ENCODE peak calls at places on chromosomes 2 and 18, in six cellular contexts. S, W, Z, J, N and I are unnamed samples.

GRCh38 chr2:66185497-66186034 is 249.4 kb upstream of the MEIS1 start:
- DNase-seq in J (no peak), N (no peak), Z (no peak), S (no peak), W (no peak), I (no peak)

GRCh38 chr18:8694891-8695290 is 10.5 kb upstream of the MTCL1 start:
- DNase-seq in Z (no peak), N (no peak), S (no peak), J (no peak), W (no peak), I (no peak)

GRCh38 chr2:174846218-174846617 is 81.9 kb upstream of the CHRNA1 start:
- DNase-seq in W (peak; percentile 5), S (no peak), Z (no peak), J (no peak), N (no peak), I (no peak)

GRCh38 chr2:69915050-69915945 is at the start of gene MXD1:
- DNase-seq in W (peak; percentile 19), J (peak; percentile 53), N (no peak), S (no peak), Z (no peak), I (no peak)

GRCh38 chr2:233817305-233817980 is 36.9 kb downstream of the HJURP start:
- DNase-seq in W (no peak), J (no peak), S (no peak), Z (peak; percentile 20), N (no peak), I (no peak)

GRCh38 chr2:237072067-237072931 is 13.4 kb upstream of the COPS8 start:
- DNase-seq in Z (peak; percentile 61), J (peak; percentile 82), N (peak; percentile 99), W (peak; percentile 69), S (peak; percentile 79), I (peak; percentile 70)

GRCh38 chr2:113887393-113887792 is 2.5 kb upstream of the ACTR3 start:
- DNase-seq in N (no peak), J (no peak), Z (no peak), S (no peak), W (no peak), I (no peak)

GRCh38 chr2:218396688-218397501 is 2.8 kb upstream of the CTDSP1 start:
- DNase-seq in W (peak; percentile 79), S (peak; percentile 38), Z (peak; percentile 67), J (peak; percentile 42), N (peak; percentile 76), I (peak; percentile 69)

GRCh38 chr2:26988165-26988879 is 17.9 kb downstream of the MAPRE3 start:
- DNase-seq in S (no peak), W (peak; percentile 88), N (no peak), J (no peak), Z (peak; percentile 86), I (no peak)

GRCh38 chr2:120388222-120389035 is 42.5 kb downstream of the INHBB start:
- DNase-seq in Z (no peak), N (no peak), S (no peak), J (no peak), W (no peak), I (no peak)

GRCh38 chr2:33477473-33478468 is 1.3 kb downstream of the RASGRP3 start:
- DNase-seq in S (no peak), Z (no peak), N (no peak), W (peak; percentile 61), J (peak; percentile 45), I (peak; percentile 55)

GRCh38 chr2:165440367-165440766 is 29.1 kb upstream of the CSRNP3 start:
- DNase-seq in S (peak; percentile 21), Z (peak; percentile 4), J (peak; percentile 62), W (peak; percentile 59), N (no peak), I (peak; percentile 51)

GRCh38 chr18:77106331-77106730 is 26.3 kb downstream of the MBP start:
- DNase-seq in Z (no peak), J (no peak), W (no peak), N (no peak), S (no peak), I (no peak)

GRCh38 chr18:78495550-78495949 is 484.1 kb upstream of the SALL3 start:
- DNase-seq in W (no peak), S (no peak), Z (no peak), J (no peak), N (no peak), I (no peak)

GRCh38 chr18:24499814-24500601 is 39.6 kb downstream of the HRH4 start:
- DNase-seq in J (peak; percentile 78), S (no peak), Z (peak; percentile 50), W (no peak), N (no peak), I (no peak)

GRCh38 chr2:158650646-158651357 is 144.3 kb upstream of the DAPL1 start:
- DNase-seq in Z (no peak), N (no peak), S (no peak), W (no peak), J (no peak), I (peak; percentile 11)

GRCh38 chr2:175080479-175080878 is 75.3 kb upstream of the CHN1 start:
- DNase-seq in S (no peak), Z (no peak), J (peak; percentile 73), W (no peak), N (no peak), I (no peak)

GRCh38 chr2:8627692-8628085 is 54.2 kb upstream of the ID2 start:
- DNase-seq in S (no peak), N (no peak), W (no peak), J (no peak), Z (no peak), I (no peak)

GRCh38 chr18:79779021-79779699 is 18.6 kb upstream of the KCNG2 start:
- DNase-seq in W (no peak), N (peak; percentile 24), J (no peak), S (no peak), Z (no peak), I (no peak)

GRCh38 chr2:226490172-226490571 is 309.4 kb downstream of the IRS1 start:
- DNase-seq in S (no peak), Z (peak; percentile 59), J (no peak), W (peak; percentile 63), N (no peak), I (no peak)

GRCh38 chr2:241316825-241317224 is 1.1 kb downstream of the SEPTIN2 start:
- DNase-seq in Z (no peak), J (no peak), W (no peak), S (no peak), N (no peak), I (no peak)

GRCh38 chr18:22006458-22006857 is 162.9 kb upstream of the GATA6 start:
- DNase-seq in Z (no peak), N (no peak), J (no peak), W (no peak), S (no peak), I (no peak)

GRCh38 chr2:177983183-177983788 is 89.3 kb downstream of the PDE11A start:
- DNase-seq in J (peak; percentile 69), W (peak; percentile 74), N (no peak), Z (peak; percentile 71), S (peak; percentile 35), I (peak; percentile 69)

GRCh38 chr2:227365833-227366232 is 13.3 kb downstream of the TM4SF20 start:
- DNase-seq in Z (peak; percentile 28), S (no peak), J (no peak), W (no peak), N (no peak), I (no peak)

GRCh38 chr2:235563056-235563777 is 69.4 kb downstream of the AGAP1 start:
- DNase-seq in J (no peak), Z (no peak), N (no peak), S (no peak), W (peak; percentile 11), I (no peak)
- H3K4me3 ChIP-seq in J (no peak overlapping the region), Z (no peak overlapping the region), N (no peak overlapping the region), S (no peak overlapping the region), W (no peak overlapping the region), I (no peak overlapping the region)

DNA sequence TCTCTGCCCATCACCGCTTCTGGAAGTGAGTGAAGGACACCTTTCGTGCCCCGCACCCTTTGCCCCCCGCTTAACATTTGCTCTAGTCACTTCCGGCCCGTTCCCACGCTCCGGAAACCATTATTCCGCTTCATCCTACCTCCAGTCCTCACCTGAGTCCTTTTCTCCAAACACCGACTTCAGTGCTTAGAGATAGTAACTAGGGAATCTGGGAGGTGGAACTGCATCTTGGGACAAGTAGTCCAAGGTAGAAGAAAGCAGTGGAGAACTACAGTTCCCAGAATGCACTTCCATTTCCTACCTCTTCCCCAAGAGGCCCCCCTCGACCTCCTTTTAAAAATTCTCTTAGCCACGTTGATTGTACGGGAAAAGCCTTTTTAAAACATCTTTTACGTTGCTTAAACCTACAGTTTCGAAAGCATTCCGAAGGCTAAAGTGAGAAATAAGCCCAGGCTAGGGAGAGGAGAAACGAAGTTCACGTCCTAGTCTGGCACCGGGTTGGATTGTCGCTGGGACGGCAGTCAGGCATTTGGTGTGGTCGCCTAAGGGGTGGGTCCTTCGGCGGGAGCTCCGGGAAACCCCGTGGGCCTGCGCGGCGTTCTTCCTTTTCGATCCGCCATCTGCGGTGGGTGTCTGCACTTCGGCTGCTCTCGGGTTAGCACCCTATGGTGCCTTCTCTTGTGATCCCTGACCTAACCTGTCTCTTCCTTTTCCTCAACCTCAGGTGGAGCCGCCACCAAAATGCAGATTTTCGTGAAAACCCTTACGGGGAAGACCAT is at the start of the genes CLHC1 and RPS27A:
- DNase-seq in J (peak; percentile 97), Z (peak; percentile 97), S (peak; percentile 92), N (peak; percentile 96), W (peak; percentile 98), I (peak; percentile 100)
- H2BK5ac ChIP-seq in J (peak within 1 kb of the TSS; percentile 93), Z (peak within 1 kb of the TSS; percentile 98), S (no peak within 1 kb of the TSS), N (peak within 1 kb of the TSS; percentile 89), W (peak within 1 kb of the TSS; percentile 81), I (peak within 1 kb of the TSS; percentile 91)

DNA sequence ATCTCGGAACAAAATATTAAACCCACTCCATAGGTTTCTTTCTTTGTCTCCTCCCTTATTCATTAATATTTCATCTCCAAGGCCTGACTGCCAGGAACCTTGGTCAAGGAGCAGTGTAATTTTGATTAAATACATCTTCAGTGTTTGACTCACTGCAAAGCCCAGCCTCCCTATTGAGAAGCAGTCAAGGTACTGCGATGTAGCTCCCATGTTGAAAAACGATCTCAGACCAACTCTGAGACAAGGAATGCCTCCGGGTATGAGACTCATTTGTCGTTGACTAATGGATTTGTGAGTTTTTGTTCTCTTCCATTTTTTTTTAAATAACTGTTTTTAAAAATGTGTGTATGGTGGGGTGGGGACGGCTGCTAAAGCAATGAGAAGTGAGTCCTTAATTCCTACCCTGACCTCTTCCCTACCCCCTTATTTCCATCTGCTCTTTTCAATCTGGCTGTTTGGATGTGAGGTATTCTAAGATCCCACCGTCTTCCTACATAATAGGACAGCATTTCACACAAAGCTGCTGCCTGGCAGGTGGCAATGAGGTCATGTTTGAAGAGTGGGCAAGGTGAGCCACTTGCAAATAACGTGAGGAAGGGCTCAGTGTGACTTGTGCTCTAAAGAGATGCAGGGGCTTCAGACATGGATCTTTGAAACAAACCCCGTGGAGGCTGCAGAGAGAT is 361.7 kb downstream of the SOX11 start:
- DNase-seq in S (no peak), N (no peak), Z (no peak), J (no peak), W (no peak), I (peak; percentile 81)
- H3K79me1 ChIP-seq in S (no peaks in the 10 kb centered on the region), N (no peaks in the 10 kb centered on the region), Z (no peaks in the 10 kb centered on the region), J (no peaks in the 10 kb centered on the region), W (no peaks in the 10 kb centered on the region), I (no peaks in the 10 kb centered on the region)

GRCh38 chr2:31322376-31322775 is 88.4 kb downstream of the EHD3 start:
- DNase-seq in Z (peak; percentile 68), N (no peak), J (no peak), W (peak; percentile 33), S (no peak), I (no peak)

GRCh38 chr2:31319391-31320175 is 85.6 kb downstream of the EHD3 start:
- DNase-seq in W (peak; percentile 93), S (no peak), N (no peak), J (no peak), Z (peak; percentile 85), I (no peak)

GRCh38 chr2:31329081-31329605 is 85.4 kb downstream of the XDH start:
- DNase-seq in N (peak; percentile 23), S (no peak), J (no peak), W (no peak), Z (no peak), I (peak; percentile 93)

GRCh38 chr2:31327505-31327904 is 87.0 kb downstream of the XDH start:
- DNase-seq in W (no peak), Z (no peak), S (no peak), N (peak; percentile 4), J (peak; percentile 31), I (no peak)

GRCh38 chr2:31324000-31324633 is 90.2 kb downstream of the EHD3 start:
- DNase-seq in S (no peak), J (no peak), Z (no peak), N (no peak), W (peak; percentile 49), I (no peak)
- H3K4me3 ChIP-seq in S (no peak overlapping the region), J (no peak overlapping the region), Z (peak overlapping the region; percentile 20), N (no peak overlapping the region), W (peak overlapping the region; percentile 66), I (no peak overlapping the region)